ENCODE peak calls at places on chromosomes 16 and 17, in five cellular contexts. One of them, this sample, is unnamed.

GRCh38 chr17:31490991-31491793 is 99.7 kb downstream of the RAB11FIP4 start:
- DNase-seq in MCF 10A: no peak
- DNase-seq in retinal pigment epithelial cell: no peak
- DNase-seq in uterus: no peak
- DNase-seq in stomach: no peak
- DNase-seq in this sample: no peak

GRCh38 chr17:38881600-38882191 is 11.8 kb downstream of the LASP1 start:
- DNase-seq in MCF 10A: no peak
- DNase-seq in retinal pigment epithelial cell: no peak
- DNase-seq in uterus: peak
- DNase-seq in stomach: peak
- DNase-seq in this sample: no peak

GRCh38 chr16:35745821-35746248 is 2286.4 kb downstream of the TP53TG3F start:
- DNase-seq in MCF 10A: no peak
- DNase-seq in retinal pigment epithelial cell: no peak
- DNase-seq in uterus: no peak
- DNase-seq in stomach: no peak
- DNase-seq in this sample: no peak

GRCh38 chr17:60720763-60721531 is 43.3 kb downstream of the BCAS3 start:
- DNase-seq in MCF 10A: peak
- DNase-seq in retinal pigment epithelial cell: peak
- DNase-seq in uterus: peak
- DNase-seq in stomach: no peak
- DNase-seq in this sample: no peak

GRCh38 chr16:15946257-15947044 is 3.0 kb upstream of the ABCC1 start:
- DNase-seq in MCF 10A: peak
- DNase-seq in retinal pigment epithelial cell: peak
- DNase-seq in uterus: no peak
- DNase-seq in stomach: no peak
- DNase-seq in this sample: no peak

GRCh38 chr17:7580631-7581554 is 1.5 kb downstream of the CD68 start:
- DNase-seq in MCF 10A: no peak
- DNase-seq in retinal pigment epithelial cell: no peak
- DNase-seq in uterus: no peak
- DNase-seq in stomach: no peak
- DNase-seq in this sample: no peak

GRCh38 chr16:15746332-15746731 is 96.3 kb downstream of the NDE1 start:
- DNase-seq in MCF 10A: no peak
- DNase-seq in retinal pigment epithelial cell: no peak
- DNase-seq in uterus: no peak
- DNase-seq in stomach: no peak
- DNase-seq in this sample: no peak

GRCh38 chr17:79038545-79039135 is 14.7 kb downstream of the C1QTNF1 start:
- DNase-seq in MCF 10A: peak
- DNase-seq in retinal pigment epithelial cell: no peak
- DNase-seq in uterus: no peak
- DNase-seq in stomach: no peak
- DNase-seq in this sample: peak

GRCh38 chr16:54342001-54342776 is 55.6 kb upstream of the IRX3 start:
- DNase-seq in MCF 10A: peak
- DNase-seq in retinal pigment epithelial cell: no peak
- DNase-seq in uterus: no peak
- DNase-seq in stomach: no peak
- DNase-seq in this sample: no peak

GRCh38 chr17:64507418-64507766 is 615 bp downstream of the CEP95 start:
- DNase-seq in MCF 10A: peak
- DNase-seq in retinal pigment epithelial cell: peak
- DNase-seq in uterus: peak
- DNase-seq in stomach: no peak
- DNase-seq in this sample: no peak
- TF ChIP-seq CTCF in MCF 10A: peak
- TF ChIP-seq CTCF in retinal pigment epithelial cell: peak
- TF ChIP-seq CTCF in uterus: peak
- TF ChIP-seq CTCF in stomach: no peak
- TF ChIP-seq CTCF in this sample: peak

DNA sequence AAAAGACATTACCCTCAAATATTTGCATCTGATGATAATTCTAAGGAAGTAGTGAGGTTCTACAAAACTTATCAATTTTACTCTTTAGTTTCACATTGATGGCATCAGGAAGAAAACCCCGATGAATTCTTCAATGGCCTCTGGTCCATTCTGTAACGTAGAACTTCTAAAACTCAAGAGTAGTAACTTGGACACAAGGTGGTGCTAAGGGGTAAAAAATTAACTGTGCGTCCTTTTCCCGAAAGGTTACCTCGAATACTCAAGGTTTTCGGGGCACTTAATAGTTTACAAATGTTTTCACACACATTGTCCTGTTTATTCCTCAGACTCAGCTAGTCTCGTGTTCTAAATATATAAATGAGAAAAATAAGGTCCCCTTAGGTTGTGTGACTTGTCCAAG is 517.3 kb upstream of the ZFHX3 start:
- DNase-seq in MCF 10A: peak
- DNase-seq in retinal pigment epithelial cell: no peak
- DNase-seq in uterus: no peak
- DNase-seq in stomach: no peak
- DNase-seq in this sample: no peak
- TF ChIP-seq CTCF in MCF 10A: peak
- TF ChIP-seq CTCF in retinal pigment epithelial cell: peak
- TF ChIP-seq CTCF in uterus: no peak
- TF ChIP-seq CTCF in stomach: no peak
- TF ChIP-seq CTCF in this sample: no peak

GRCh38 chr16:57775661-57776469 is 26.4 kb downstream of the KIFC3 start:
- DNase-seq in MCF 10A: no peak
- DNase-seq in retinal pigment epithelial cell: no peak
- DNase-seq in uterus: no peak
- DNase-seq in stomach: no peak
- DNase-seq in this sample: no peak
- TF ChIP-seq CTCF in MCF 10A: no peak
- TF ChIP-seq CTCF in retinal pigment epithelial cell: peak
- TF ChIP-seq CTCF in uterus: no peak
- TF ChIP-seq CTCF in stomach: no peak
- TF ChIP-seq CTCF in this sample: no peak

GRCh38 chr17:40303706-40304450 is 5.1 kb upstream of the RARA start:
- DNase-seq in MCF 10A: no peak
- DNase-seq in retinal pigment epithelial cell: no peak
- DNase-seq in uterus: peak
- DNase-seq in stomach: no peak
- DNase-seq in this sample: no peak

GRCh38 chr17:40306395-40306794 is 2.6 kb upstream of the RARA start:
- DNase-seq in MCF 10A: no peak
- DNase-seq in retinal pigment epithelial cell: no peak
- DNase-seq in uterus: no peak
- DNase-seq in stomach: no peak
- DNase-seq in this sample: no peak

GRCh38 chr17:40301315-40301714 is 7.7 kb upstream of the RARA start:
- DNase-seq in MCF 10A: no peak
- DNase-seq in retinal pigment epithelial cell: no peak
- DNase-seq in uterus: no peak
- DNase-seq in stomach: peak
- DNase-seq in this sample: no peak

GRCh38 chr17:40304464-40304863 is 4.5 kb upstream of the RARA start:
- DNase-seq in MCF 10A: no peak
- DNase-seq in retinal pigment epithelial cell: no peak
- DNase-seq in uterus: no peak
- DNase-seq in stomach: no peak
- DNase-seq in this sample: no peak

DNA sequence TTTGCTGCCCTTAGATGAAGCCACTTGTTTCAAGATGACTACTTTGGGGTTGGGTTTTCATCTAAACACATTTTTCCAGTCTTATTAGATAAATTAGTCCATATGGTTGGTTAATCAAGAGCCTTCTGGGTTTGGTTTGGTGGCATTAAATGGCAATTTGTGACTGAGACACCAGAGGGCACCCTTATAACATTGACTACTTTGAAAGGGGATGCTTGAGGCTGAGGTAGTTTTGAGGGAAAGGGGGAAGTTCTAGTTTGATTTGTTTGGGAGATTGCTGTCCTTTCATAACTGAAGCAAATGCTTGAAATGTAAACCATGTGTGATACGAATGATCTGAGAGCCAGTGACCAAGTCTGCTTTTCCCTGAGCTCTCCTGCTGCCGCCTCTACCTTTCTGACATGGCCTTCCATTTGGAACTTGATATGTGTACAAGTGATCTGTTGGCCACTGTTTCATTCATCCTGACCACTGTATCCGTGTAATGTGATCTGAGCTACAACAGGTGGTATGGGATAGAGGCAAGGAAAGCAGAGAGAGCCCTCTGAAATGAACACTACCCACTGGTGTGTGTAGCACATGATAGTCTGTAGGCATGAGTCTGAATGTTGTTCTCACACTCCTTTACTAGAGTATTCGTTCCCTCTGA is 5.8 kb upstream of the RARA start:
- DNase-seq in MCF 10A: peak
- DNase-seq in retinal pigment epithelial cell: no peak
- DNase-seq in uterus: peak
- DNase-seq in stomach: peak
- DNase-seq in this sample: no peak
- TF ChIP-seq CTCF in MCF 10A: peak
- TF ChIP-seq CTCF in retinal pigment epithelial cell: peak
- TF ChIP-seq CTCF in uterus: peak
- TF ChIP-seq CTCF in stomach: no peak
- TF ChIP-seq CTCF in this sample: peak

DNA sequence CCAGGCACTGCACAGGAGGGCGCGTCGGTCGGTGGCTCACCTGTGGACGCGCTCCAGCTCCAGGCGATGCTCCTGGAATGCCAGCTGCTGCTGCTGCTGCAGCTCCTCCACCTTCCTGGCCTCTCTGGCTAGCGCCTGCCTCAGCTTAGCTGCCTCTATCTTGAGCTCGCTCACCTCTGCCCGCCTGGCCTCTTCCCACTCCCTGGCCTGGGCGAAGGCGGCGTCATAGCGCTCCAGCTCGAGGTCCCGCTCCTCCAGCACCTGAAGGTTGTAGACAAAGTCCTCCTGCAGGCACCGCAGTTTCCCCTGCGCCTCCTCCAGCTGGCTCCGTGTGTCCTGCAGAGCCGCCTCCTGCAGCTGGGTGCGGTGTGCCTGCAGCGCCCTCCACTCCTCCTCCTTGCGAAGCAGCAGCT is 11.1 kb downstream of the CCDC57 start:
- DNase-seq in MCF 10A: no peak
- DNase-seq in retinal pigment epithelial cell: no peak
- DNase-seq in uterus: no peak
- DNase-seq in stomach: peak
- DNase-seq in this sample: no peak
- TF ChIP-seq CTCF in MCF 10A: no peak
- TF ChIP-seq CTCF in retinal pigment epithelial cell: no peak
- TF ChIP-seq CTCF in uterus: no peak
- TF ChIP-seq CTCF in stomach: no peak
- TF ChIP-seq CTCF in this sample: no peak

GRCh38 chr16:50593410-50594139 is 45.4 kb downstream of the NKD1 start:
- DNase-seq in MCF 10A: no peak
- DNase-seq in retinal pigment epithelial cell: no peak
- DNase-seq in uterus: no peak
- DNase-seq in stomach: no peak
- DNase-seq in this sample: no peak

GRCh38 chr16:50594332-50595260 is 46.4 kb downstream of the NKD1 start:
- DNase-seq in MCF 10A: peak
- DNase-seq in retinal pigment epithelial cell: no peak
- DNase-seq in uterus: no peak
- DNase-seq in stomach: no peak
- DNase-seq in this sample: no peak

GRCh38 chr16:50592996-50593395 is 44.8 kb downstream of the NKD1 start:
- DNase-seq in MCF 10A: no peak
- DNase-seq in retinal pigment epithelial cell: no peak
- DNase-seq in uterus: no peak
- DNase-seq in stomach: no peak
- DNase-seq in this sample: no peak

GRCh38 chr16:50591209-50591608 is 43.0 kb downstream of the NKD1 start:
- DNase-seq in MCF 10A: no peak
- DNase-seq in retinal pigment epithelial cell: no peak
- DNase-seq in uterus: no peak
- DNase-seq in stomach: no peak
- DNase-seq in this sample: no peak

GRCh38 chr16:50591800-50592771 is 43.9 kb downstream of the NKD1 start:
- DNase-seq in MCF 10A: no peak
- DNase-seq in retinal pigment epithelial cell: no peak
- DNase-seq in uterus: no peak
- DNase-seq in stomach: peak
- DNase-seq in this sample: no peak
- TF ChIP-seq CTCF in MCF 10A: no peak
- TF ChIP-seq CTCF in retinal pigment epithelial cell: no peak
- TF ChIP-seq CTCF in uterus: no peak
- TF ChIP-seq CTCF in stomach: no peak
- TF ChIP-seq CTCF in this sample: no peak